ENCODE peak calls at places on chromosomes 7 and 10, in four cellular contexts. I is Right ventricle myocardium superior, X is AG09309, U is activated T-cell treated with anti-CD3 and anti-CD28 coated beads for 1 hour. V is an unnamed sample.

GRCh38 chr7:2815523-2816240 is 28.4 kb downstream of the GNA12 start:
- DNase-seq in U (no peak), X (no peak), I (no peak), V (no peak)

GRCh38 chr7:133642907-133643306 is 390.0 kb downstream of the EXOC4 start:
- DNase-seq in I (no peak), U (no peak), X (no peak), V (no peak)

GRCh38 chr7:24727165-24728120 is 29.8 kb downstream of the GSDME start:
- DNase-seq in U (no peak), I (peak; percentile 51), X (no peak), V (no peak)

GRCh38 chr7:80907141-80907601 is 11.7 kb downstream of the SEMA3C start:
- DNase-seq in I (no peak), U (no peak), X (no peak), V (no peak)

GRCh38 chr10:69445094-69445493 is 6.2 kb upstream of the TSPAN15 start:
- DNase-seq in U (no peak), I (no peak), X (no peak), V (no peak)

GRCh38 chr7:73941836-73942551 is 81.0 kb downstream of the TMEM270 start:
- DNase-seq in U (no peak), X (peak; percentile 32), I (no peak), V (peak; percentile 52)

GRCh38 chr10:86958831-86959736 is 685 bp downstream of the SNCG start:
- DNase-seq in X (no peak), I (peak; percentile 68), U (no peak), V (no peak)

GRCh38 chr10:119337796-119338432 is 130.5 kb downstream of the GRK5 start:
- DNase-seq in X (no peak), I (no peak), U (no peak), V (no peak)

V was measured in GM04504.